ENCODE peak calls at places on chromosomes 1 and 21, in seven cellular contexts. U, J, I, K, G, O and S are unnamed samples.

GRCh38 chr1:62772607-62773295 is 11.2 kb upstream of the ATG4C start:
- DNase-seq in U (no peak), J (no peak), I (no peak), K (no peak), G (no peak), O (no peak), S (no peak)

GRCh38 chr1:64320470-64320869 is 117.0 kb downstream of the UBE2U start:
- DNase-seq in U (no peak), J (peak; percentile 18), I (no peak), K (no peak), G (no peak), O (no peak), S (no peak)

GRCh38 chr1:112673589-112674439 is 645 bp upstream of the MOV10 start:
- DNase-seq in U (no peak), J (peak; percentile 65), I (no peak), K (no peak), G (no peak), O (no peak), S (no peak)

GRCh38 chr1:235601087-235601486 is 48.5 kb downstream of the GNG4 start:
- DNase-seq in U (no peak), J (no peak), I (peak; percentile 37), K (no peak), G (peak; percentile 20), O (no peak), S (no peak)

GRCh38 chr1:29756901-29757729 is 520.8 kb downstream of the PTPRU start:
- DNase-seq in U (no peak), J (no peak), I (no peak), K (peak; percentile 6), G (no peak), O (no peak), S (no peak)

GRCh38 chr1:96772349-96772748 is 50.8 kb downstream of the PTBP2 start:
- DNase-seq in U (no peak), J (no peak), I (no peak), K (no peak), G (no peak), O (no peak), S (no peak)

GRCh38 chr1:41936107-41936506 is 17.4 kb upstream of the HIVEP3 start:
- DNase-seq in U (no peak), J (peak; percentile 70), I (no peak), K (no peak), G (no peak), O (no peak), S (no peak)

GRCh38 chr1:22536506-22536905 is 26.8 kb upstream of the EPHA8 start:
- DNase-seq in U (no peak), J (no peak), I (no peak), K (no peak), G (no peak), O (no peak), S (no peak)

GRCh38 chr21:41755258-41755933 is 11.5 kb downstream of the RIPK4 start:
- DNase-seq in U (no peak), J (no peak), I (no peak), K (no peak), G (no peak), O (no peak), S (no peak)

GRCh38 chr1:15764890-15765289 is 6.3 kb downstream of the FBLIM1 start:
- DNase-seq in U (no peak), J (no peak), I (no peak), K (no peak), G (no peak), O (no peak), S (no peak)

GRCh38 chr21:34936299-34936698 is 112.8 kb downstream of the RUNX1 start:
- DNase-seq in U (no peak), J (no peak), I (peak; percentile 19), K (no peak), G (peak; percentile 21), O (no peak), S (no peak)

GRCh38 chr1:16286122-16286521 is 49.1 kb upstream of the CPLANE2 start:
- DNase-seq in U (no peak), J (no peak), I (no peak), K (no peak), G (no peak), O (no peak), S (no peak)

GRCh38 chr1:173422456-173422976 is 54.6 kb upstream of the PRDX6 start:
- DNase-seq in U (no peak), J (no peak), I (no peak), K (no peak), G (no peak), O (no peak), S (no peak)

GRCh38 chr1:12480031-12480430 is 138.0 kb downstream of the DHRS3 start:
- DNase-seq in U (no peak), J (no peak), I (no peak), K (no peak), G (no peak), O (no peak), S (no peak)

GRCh38 chr1:162463021-162463420 is 34.6 kb upstream of the UHMK1 start:
- DNase-seq in U (no peak), J (peak; percentile 13), I (no peak), K (no peak), G (no peak), O (no peak), S (no peak)

GRCh38 chr1:8782001-8782620 is 35.3 kb downstream of the RERE start:
- DNase-seq in U (no peak), J (no peak), I (no peak), K (no peak), G (no peak), O (no peak), S (no peak)

GRCh38 chr1:37410815-37411214 is 63.6 kb upstream of the ZC3H12A start:
- DNase-seq in U (no peak), J (peak; percentile 6), I (no peak), K (no peak), G (no peak), O (peak; percentile 63), S (peak; percentile 87)

GRCh38 chr1:28737245-28738137 is 751 bp downstream of the YTHDF2 start:
- DNase-seq in U (peak; percentile 66), J (peak; percentile 54), I (peak; percentile 72), K (no peak), G (peak; percentile 46), O (peak; percentile 46), S (peak; percentile 61)

GRCh38 chr21:44477712-44478111 is 22.4 kb downstream of the LRRC3 start:
- DNase-seq in U (no peak), J (no peak), I (no peak), K (no peak), G (no peak), O (no peak), S (no peak)

GRCh38 chr1:152511596-152511995 is 993 bp downstream of the LCE5A start:
- DNase-seq in U (no peak), J (no peak), I (no peak), K (no peak), G (no peak), O (no peak), S (no peak)

GRCh38 chr1:230148194-230148581 is 81.2 kb downstream of the GALNT2 start:
- DNase-seq in U (no peak), J (no peak), I (no peak), K (no peak), G (no peak), O (no peak), S (no peak)

GRCh38 chr1:207659545-207660148 is 14.7 kb downstream of the CR1L start:
- DNase-seq in U (peak; percentile 50), J (no peak), I (no peak), K (no peak), G (no peak), O (no peak), S (no peak)

GRCh38 chr1:184101116-184101515 is 49.6 kb downstream of the TSEN15 start:
- DNase-seq in U (no peak), J (no peak), I (no peak), K (no peak), G (no peak), O (no peak), S (no peak)

GRCh38 chr1:233790662-233791371 is 113.7 kb upstream of the SLC35F3 start:
- DNase-seq in U (no peak), J (peak; percentile 56), I (no peak), K (peak; percentile 19), G (peak; percentile 72), O (no peak), S (peak; percentile 40)

GRCh38 chr1:100552922-100553321 is 15.0 kb downstream of the GPR88 start:
- DNase-seq in U (no peak), J (no peak), I (no peak), K (no peak), G (no peak), O (no peak), S (no peak)

GRCh38 chr1:175597206-175597605 is 146.2 kb downstream of the TNR start:
- DNase-seq in U (no peak), J (no peak), I (no peak), K (no peak), G (no peak), O (no peak), S (no peak)

GRCh38 chr1:24928631-24929090 is 1.4 kb downstream of the RUNX3 start:
- DNase-seq in U (peak; percentile 61), J (no peak), I (peak; percentile 55), K (no peak), G (no peak), O (no peak), S (peak; percentile 50)

GRCh38 chr1:26412180-26412840 is 1.7 kb downstream of the LIN28A start:
- DNase-seq in U (no peak), J (no peak), I (no peak), K (no peak), G (no peak), O (no peak), S (peak; percentile 39)

GRCh38 chr1:201702936-201703335 is 126.0 kb upstream of the IPO9 start:
- DNase-seq in U (no peak), J (peak; percentile 50), I (peak; percentile 75), K (no peak), G (peak; percentile 95), O (no peak), S (peak; percentile 45)

GRCh38 chr1:210633636-210634035 is 304.9 kb downstream of the HHAT start:
- DNase-seq in U (no peak), J (no peak), I (no peak), K (no peak), G (no peak), O (no peak), S (no peak)

GRCh38 chr1:17831619-17832018 is 76.5 kb downstream of the ACTL8 start:
- DNase-seq in U (no peak), J (peak; percentile 50), I (no peak), K (no peak), G (no peak), O (peak; percentile 57), S (peak; percentile 86)

GRCh38 chr1:53394306-53394705 is 64.9 kb upstream of the DMRTB1 start:
- DNase-seq in U (no peak), J (no peak), I (no peak), K (no peak), G (no peak), O (no peak), S (no peak)

GRCh38 chr1:223401873-223402789 is 8.9 kb downstream of the CCDC185 start:
- DNase-seq in U (no peak), J (peak; percentile 94), I (no peak), K (no peak), G (no peak), O (no peak), S (no peak)

GRCh38 chr1:4655674-4656532 is 1.5 kb downstream of the AJAP1 start:
- DNase-seq in U (no peak), J (peak; percentile 38), I (peak; percentile 66), K (no peak), G (peak; percentile 59), O (peak; percentile 50), S (peak; percentile 79)

GRCh38 chr1:154320882-154321608 is at the start of gene AQP10:
- DNase-seq in U (no peak), J (peak; percentile 38), I (no peak), K (no peak), G (no peak), O (no peak), S (no peak)

GRCh38 chr21:42343101-42343500 is 7.7 kb downstream of the TFF2 start:
- DNase-seq in U (no peak), J (no peak), I (no peak), K (no peak), G (no peak), O (no peak), S (no peak)

GRCh38 chr1:247376659-247377058 is 39.3 kb upstream of the NLRP3 start:
- DNase-seq in U (no peak), J (peak; percentile 15), I (no peak), K (no peak), G (no peak), O (no peak), S (no peak)

GRCh38 chr1:209710098-209710497 is 5.5 kb downstream of the HSD11B1 start:
- DNase-seq in U (no peak), J (no peak), I (no peak), K (no peak), G (no peak), O (no peak), S (no peak)